ENCODE peak calls at places on chromosomes 13 and 19, in seven cellular contexts. F is lower leg skin, J is KBM-7, U is LoVo, G is cardiac muscle cell, O is occipital lobe, L is GM10248. V is an unnamed sample.

GRCh38 chr13:46698910-46699460 is 98.0 kb downstream of the ESD start:
- DNase-seq in F (no peak), J (no peak), U (no peak), G (no peak), O (no peak), L (no peak), V (no peak)

GRCh38 chr19:1132625-1133383 is 29.0 kb downstream of the GPX4 start:
- DNase-seq in F (no peak), J (peak; percentile 32), U (no peak), G (no peak), O (no peak), L (peak; percentile 50), V (no peak)

GRCh38 chr13:42215578-42216421 is 56.2 kb upstream of the AKAP11 start:
- DNase-seq in F (no peak), J (peak; percentile 37), U (peak; percentile 22), G (peak; percentile 53), O (no peak), L (no peak), V (peak; percentile 60)

GRCh38 chr19:34838248-34838647 is 65.2 kb upstream of the ZNF599 start:
- DNase-seq in F (no peak), J (peak; percentile 23), U (no peak), G (peak; percentile 25), O (no peak), L (no peak), V (no peak)

GRCh38 chr13:79096099-79096498 is 310.0 kb downstream of the RBM26 start:
- DNase-seq in F (no peak), J (no peak), U (no peak), G (no peak), O (no peak), L (no peak), V (no peak)

GRCh38 chr19:44903602-44904425 is 1.8 kb upstream of the APOE start:
- DNase-seq in F (peak; percentile 68), J (peak; percentile 91), U (peak; percentile 43), G (peak; percentile 69), O (no peak), L (peak; percentile 87), V (peak; percentile 75)

GRCh38 chr13:113090806-113091205 is 14.8 kb upstream of the F7 start:
- DNase-seq in F (no peak), J (no peak), U (no peak), G (no peak), O (no peak), L (no peak), V (no peak)

GRCh38 chr19:1568320-1569019 is at the start of gene MEX3D:
- DNase-seq in F (peak; percentile 34), J (no peak), U (peak; percentile 81), G (peak; percentile 89), O (no peak), L (peak; percentile 99), V (peak; percentile 76)

GRCh38 chr13:77696006-77696862 is 1.3 kb upstream of the SLAIN1 start:
- DNase-seq in F (no peak), J (peak; percentile 29), U (no peak), G (peak; percentile 15), O (no peak), L (peak; percentile 17), V (peak; percentile 54)

GRCh38 chr13:33189470-33189869 is 96.1 kb downstream of the STARD13 start:
- DNase-seq in F (no peak), J (no peak), U (no peak), G (no peak), O (no peak), L (no peak), V (no peak)

GRCh38 chr19:7851623-7852500 is 21.8 kb downstream of the EVI5L start:
- DNase-seq in F (no peak), J (no peak), U (no peak), G (no peak), O (peak; percentile 81), L (no peak), V (peak; percentile 94)

GRCh38 chr13:18948664-18949488 is 232.7 kb downstream of the TUBA3C start:
- DNase-seq in F (no peak), J (no peak), U (no peak), G (no peak), O (no peak), L (peak; percentile 10), V (no peak)

GRCh38 chr19:8209111-8209964 is at the start of gene CERS4:
- DNase-seq in F (peak; percentile 38), J (peak; percentile 51), U (peak; percentile 37), G (peak; percentile 90), O (peak; percentile 82), L (peak; percentile 95), V (peak; percentile 88)

GRCh38 chr13:98819382-98819781 is 66.9 kb upstream of the SLC15A1 start:
- DNase-seq in F (no peak), J (no peak), U (no peak), G (no peak), O (no peak), L (no peak), V (no peak)

GRCh38 chr19:48053856-48054255 is 10.0 kb upstream of the CABP5 start:
- DNase-seq in F (no peak), J (no peak), U (no peak), G (no peak), O (no peak), L (no peak), V (no peak)

GRCh38 chr19:16542894-16543498 is 759 bp upstream of the CHERP start:
- DNase-seq in F (peak; percentile 25), J (no peak), U (no peak), G (no peak), O (no peak), L (no peak), V (no peak)

GRCh38 chr13:52405767-52406494 is at the start of gene THSD1:
- DNase-seq in F (peak; percentile 36), J (peak; percentile 14), U (peak; percentile 26), G (no peak), O (peak; percentile 7), L (peak; percentile 44), V (no peak)

V was measured in head of caudate nucleus.